ENCODE peak calls at places on chromosomes 12 and 14, in six cellular contexts. Q is spleen; J is NCI-H510A treated with DMSO at 0.1 percent for 48 hours; Z is activated gamma-delta T cell treated with Interleukin-2 at 50 U/mL for 16 hours; L is activated naive CD4-positive, alpha-beta T cell treated with anti-CD3 and anti-CD28 coated beads, Interleukin-2, amount 10 ng/mL, durations not matched to agents 7 days and 5 days; M is stimulated activated CD8-positive, alpha-beta memory T cell treated with anti-CD3 and anti-CD28 coated beads, Interleukin-4, amount 100 ng/mL, for 4 hours. X is an unnamed sample.

GRCh38 chr12:62802981-62803380 is 132.0 kb downstream of the PPM1H start:
- DNase-seq in Q (no peak), J (peak), Z (no peak), L (no peak), M (no peak), X (no peak)

GRCh38 chr12:108567388-108567787 is 5.0 kb downstream of the ISCU start:
- DNase-seq in Q (no peak), J (no peak), Z (no peak), L (no peak), M (no peak), X (no peak)

GRCh38 chr12:116303076-116303465 is 25.6 kb upstream of the MED13L start:
- DNase-seq in Q (no peak), J (no peak), Z (no peak), L (no peak), M (no peak), X (no peak)

GRCh38 chr14:54589076-54589475 is 22.1 kb downstream of the SAMD4A start:
- DNase-seq in Q (no peak), J (no peak), Z (no peak), L (no peak), M (no peak), X (peak)

GRCh38 chr14:77822307-77822706 is 22.4 kb downstream of the ADCK1 start:
- DNase-seq in Q (no peak), J (no peak), Z (no peak), L (no peak), M (no peak), X (no peak)

GRCh38 chr12:123153906-123154305 is 3.0 kb upstream of the PITPNM2 start:
- DNase-seq in Q (no peak), J (peak), Z (no peak), L (no peak), M (no peak), X (no peak)

GRCh38 chr14:64761441-64762043 is 57.3 kb downstream of the PLEKHG3 start:
- DNase-seq in Q (peak), J (peak), Z (no peak), L (no peak), M (no peak), X (peak)

GRCh38 chr12:128381961-128382360 is 115.0 kb downstream of the TMEM132C start:
- DNase-seq in Q (no peak), J (no peak), Z (no peak), L (no peak), M (no peak), X (no peak)

GRCh38 chr12:91877022-91877421 is 268.6 kb downstream of the BTG1 start:
- DNase-seq in Q (peak), J (peak), Z (peak), L (peak), M (peak), X (peak)

GRCh38 chr12:22164101-22164500 is 118.1 kb downstream of the CMAS start:
- DNase-seq in Q (no peak), J (no peak), Z (no peak), L (peak), M (no peak), X (no peak)

X was measured in GM23248.